ENCODE peak calls at places on chromosomes 2 and 18, in five cellular contexts. One of them, this sample, is unnamed.

GRCh38 chr2:33214436-33214835 is 262.0 kb upstream of the RASGRP3 start:
- DNase-seq in MCF 10A: peak
- DNase-seq in HT1080: no peak
- DNase-seq in H4: peak
- DNase-seq in colonic mucosa: no peak
- DNase-seq in this sample: no peak

GRCh38 chr2:172931923-172932520 is 143.6 kb upstream of the MAP3K20 start:
- DNase-seq in MCF 10A: peak
- DNase-seq in HT1080: peak
- DNase-seq in H4: peak
- DNase-seq in colonic mucosa: peak
- DNase-seq in this sample: peak

GRCh38 chr2:149235837-149236236 is 94.5 kb upstream of the LYPD6 start:
- DNase-seq in H4: no peak
- DNase-seq in HT1080: no peak
- DNase-seq in MCF 10A: no peak
- DNase-seq in colonic mucosa: no peak
- DNase-seq in this sample: no peak

GRCh38 chr2:19124135-19124534 is 234.3 kb downstream of the OSR1 start:
- DNase-seq in HT1080: peak
- DNase-seq in H4: no peak
- DNase-seq in colonic mucosa: no peak
- DNase-seq in MCF 10A: peak
- DNase-seq in this sample: no peak

GRCh38 chr18:61765097-61765496 is 127.7 kb downstream of the RNF152 start:
- DNase-seq in MCF 10A: no peak
- DNase-seq in colonic mucosa: no peak
- DNase-seq in H4: no peak
- DNase-seq in HT1080: peak
- DNase-seq in this sample: no peak

GRCh38 chr2:34806396-34806795 is 1207.3 kb upstream of the FAM98A start:
- DNase-seq in MCF 10A: no peak
- DNase-seq in colonic mucosa: no peak
- DNase-seq in H4: no peak
- DNase-seq in HT1080: peak
- DNase-seq in this sample: no peak

GRCh38 chr18:31573047-31573446 is 18.6 kb upstream of the TTR start:
- DNase-seq in MCF 10A: no peak
- DNase-seq in colonic mucosa: no peak
- DNase-seq in HT1080: no peak
- DNase-seq in H4: no peak
- DNase-seq in this sample: no peak

GRCh38 chr18:71878226-71878625 is 665.9 kb downstream of the CBLN2 start:
- DNase-seq in H4: peak
- DNase-seq in MCF 10A: no peak
- DNase-seq in colonic mucosa: no peak
- DNase-seq in HT1080: peak
- DNase-seq in this sample: no peak

GRCh38 chr2:236748385-236748784 is 178.8 kb downstream of the ACKR3 start:
- DNase-seq in MCF 10A: peak
- DNase-seq in colonic mucosa: no peak
- DNase-seq in HT1080: no peak
- DNase-seq in H4: no peak
- DNase-seq in this sample: no peak

GRCh38 chr18:7532942-7533341 is 34.2 kb upstream of the PTPRM start:
- DNase-seq in colonic mucosa: no peak
- DNase-seq in HT1080: no peak
- DNase-seq in H4: no peak
- DNase-seq in MCF 10A: no peak
- DNase-seq in this sample: no peak

GRCh38 chr18:10453885-10454772 is at the start of gene APCDD1:
- DNase-seq in colonic mucosa: peak
- DNase-seq in MCF 10A: no peak
- DNase-seq in HT1080: no peak
- DNase-seq in H4: peak
- DNase-seq in this sample: peak

GRCh38 chr2:167135691-167136090 is 247.4 kb downstream of the XIRP2 start:
- DNase-seq in H4: no peak
- DNase-seq in MCF 10A: no peak
- DNase-seq in HT1080: no peak
- DNase-seq in colonic mucosa: no peak
- DNase-seq in this sample: no peak

GRCh38 chr2:135688002-135688401 is 53.7 kb upstream of the UBXN4 start:
- DNase-seq in HT1080: no peak
- DNase-seq in MCF 10A: no peak
- DNase-seq in colonic mucosa: no peak
- DNase-seq in H4: no peak
- DNase-seq in this sample: no peak

GRCh38 chr2:11128258-11128951 is 26.9 kb upstream of the SLC66A3 start:
- DNase-seq in HT1080: peak
- DNase-seq in MCF 10A: peak
- DNase-seq in H4: no peak
- DNase-seq in colonic mucosa: no peak
- DNase-seq in this sample: no peak

GRCh38 chr2:128424806-128425205 is 106.1 kb upstream of the HS6ST1 start:
- DNase-seq in H4: no peak
- DNase-seq in colonic mucosa: no peak
- DNase-seq in HT1080: no peak
- DNase-seq in MCF 10A: no peak
- DNase-seq in this sample: no peak

GRCh38 chr2:55861733-55862132 is 61.8 kb downstream of the EFEMP1 start:
- DNase-seq in MCF 10A: peak
- DNase-seq in HT1080: peak
- DNase-seq in colonic mucosa: no peak
- DNase-seq in H4: no peak
- DNase-seq in this sample: no peak

GRCh38 chr18:37419272-37419671 is 146.3 kb downstream of the CELF4 start:
- DNase-seq in HT1080: peak
- DNase-seq in colonic mucosa: no peak
- DNase-seq in H4: peak
- DNase-seq in MCF 10A: peak
- DNase-seq in this sample: no peak

GRCh38 chr2:120973196-120973595 is 237.5 kb downstream of the GLI2 start:
- DNase-seq in H4: no peak
- DNase-seq in HT1080: no peak
- DNase-seq in MCF 10A: no peak
- DNase-seq in colonic mucosa: no peak
- DNase-seq in this sample: no peak

GRCh38 chr2:201859886-201860285 is 53.5 kb downstream of the CDK15 start:
- DNase-seq in colonic mucosa: no peak
- DNase-seq in H4: peak
- DNase-seq in MCF 10A: no peak
- DNase-seq in HT1080: no peak
- DNase-seq in this sample: no peak

GRCh38 chr2:170492010-170492409 is 223.1 kb upstream of the SP5 start:
- DNase-seq in H4: no peak
- DNase-seq in HT1080: no peak
- DNase-seq in colonic mucosa: peak
- DNase-seq in MCF 10A: no peak
- DNase-seq in this sample: no peak

GRCh38 chr2:174682578-174683391 is 81.5 kb downstream of the CHRNA1 start:
- DNase-seq in H4: peak
- DNase-seq in HT1080: peak
- DNase-seq in MCF 10A: peak
- DNase-seq in colonic mucosa: peak
- DNase-seq in this sample: peak

GRCh38 chr2:140308706-140309105 is 1528.5 kb upstream of the NXPH2 start:
- DNase-seq in colonic mucosa: no peak
- DNase-seq in H4: no peak
- DNase-seq in HT1080: no peak
- DNase-seq in MCF 10A: no peak
- DNase-seq in this sample: no peak

GRCh38 chr2:219049282-219049681 is 8.0 kb upstream of the CFAP65 start:
- DNase-seq in colonic mucosa: peak
- DNase-seq in HT1080: peak
- DNase-seq in H4: no peak
- DNase-seq in MCF 10A: no peak
- DNase-seq in this sample: no peak

GRCh38 chr2:110106642-110107041 is 9.0 kb downstream of the MALL start:
- DNase-seq in HT1080: peak
- DNase-seq in H4: peak
- DNase-seq in MCF 10A: peak
- DNase-seq in colonic mucosa: peak
- DNase-seq in this sample: no peak

GRCh38 chr2:84906108-84906899 is 848 bp downstream of the TMSB10 start:
- DNase-seq in HT1080: no peak
- DNase-seq in H4: no peak
- DNase-seq in MCF 10A: no peak
- DNase-seq in colonic mucosa: peak
- DNase-seq in this sample: peak

GRCh38 chr2:212975333-212975732 is 176.1 kb downstream of the IKZF2 start:
- DNase-seq in HT1080: no peak
- DNase-seq in colonic mucosa: no peak
- DNase-seq in H4: no peak
- DNase-seq in MCF 10A: no peak
- DNase-seq in this sample: no peak

GRCh38 chr18:4254840-4255239 is 200.3 kb downstream of the DLGAP1 start:
- DNase-seq in H4: no peak
- DNase-seq in MCF 10A: no peak
- DNase-seq in HT1080: no peak
- DNase-seq in colonic mucosa: no peak
- DNase-seq in this sample: no peak

GRCh38 chr2:19244460-19245363 is 113.7 kb downstream of the OSR1 start:
- DNase-seq in colonic mucosa: no peak
- DNase-seq in H4: no peak
- DNase-seq in MCF 10A: no peak
- DNase-seq in HT1080: no peak
- DNase-seq in this sample: no peak

GRCh38 chr2:164677271-164677670 is 56.0 kb upstream of the GRB14 start:
- DNase-seq in colonic mucosa: no peak
- DNase-seq in HT1080: no peak
- DNase-seq in H4: no peak
- DNase-seq in MCF 10A: peak
- DNase-seq in this sample: no peak

GRCh38 chr2:149040451-149040850 is 2.0 kb downstream of the LYPD6B start:
- DNase-seq in H4: peak
- DNase-seq in MCF 10A: peak
- DNase-seq in HT1080: peak
- DNase-seq in colonic mucosa: peak
- DNase-seq in this sample: peak

GRCh38 chr2:98749053-98749450 is 18.1 kb upstream of the MGAT4A start:
- DNase-seq in H4: no peak
- DNase-seq in colonic mucosa: no peak
- DNase-seq in MCF 10A: no peak
- DNase-seq in HT1080: no peak
- DNase-seq in this sample: no peak

GRCh38 chr2:44553456-44553855 is 191.7 kb downstream of the CAMKMT start:
- DNase-seq in H4: peak
- DNase-seq in colonic mucosa: no peak
- DNase-seq in HT1080: peak
- DNase-seq in MCF 10A: peak
- DNase-seq in this sample: no peak

GRCh38 chr2:150470435-150470834 is 17.0 kb downstream of the RND3 start:
- DNase-seq in H4: no peak
- DNase-seq in MCF 10A: no peak
- DNase-seq in HT1080: no peak
- DNase-seq in colonic mucosa: no peak
- DNase-seq in this sample: no peak

GRCh38 chr2:218282173-218282991 is 9.9 kb downstream of the TMBIM1 start:
- DNase-seq in MCF 10A: no peak
- DNase-seq in HT1080: no peak
- DNase-seq in H4: no peak
- DNase-seq in colonic mucosa: no peak
- DNase-seq in this sample: no peak

GRCh38 chr2:157244691-157245090 is 12.8 kb upstream of the GALNT5 start:
- DNase-seq in colonic mucosa: no peak
- DNase-seq in MCF 10A: no peak
- DNase-seq in H4: no peak
- DNase-seq in HT1080: no peak
- DNase-seq in this sample: no peak

This sample was measured in NCI-H146.